ENCODE peak calls at places on chromosomes 4 and X, in nine cellular contexts. G is H9; Q is fibroblast of pulmonary artery; L is brain microvascular endothelial cell; H is T-cell; T is EH; B is activated CD4-positive, CD25-positive, alpha-beta regulatory T cell; W is H7; N is HCEC 1CT. M is an unnamed sample.

GRCh38 chr4:25065451-25065850 is 34.7 kb upstream of the LGI2 start:
- DNase-seq in N (no peak), Q (no peak), L (no peak), T (no peak), B (no peak), G (no peak), H (no peak), W (no peak), M (no peak)

GRCh38 chrX:48597353-48598264 is at the start of gene WDR13:
- DNase-seq in H (peak; percentile 87), T (peak; percentile 94), Q (peak; percentile 97), W (peak; percentile 93), G (peak; percentile 92), L (peak; percentile 92), N (peak; percentile 87), B (peak; percentile 77), M (peak; percentile 98)

GRCh38 chr4:174314770-174315169 is 31.1 kb downstream of the CEP44 start:
- DNase-seq in B (no peak), W (no peak), T (peak; percentile 71), Q (peak; percentile 5), L (peak; percentile 42), N (peak; percentile 80), H (no peak), G (peak; percentile 44), M (peak; percentile 26)

GRCh38 chr4:48187813-48188212 is 53.8 kb upstream of the TXK start:
- DNase-seq in Q (no peak), L (no peak), N (no peak), H (no peak), W (no peak), T (no peak), G (no peak), B (no peak), M (no peak)

GRCh38 chr4:41541697-41542096 is 3.7 kb downstream of the LIMCH1 start:
- DNase-seq in H (no peak), L (no peak), G (no peak), W (no peak), B (no peak), T (peak; percentile 48), Q (peak; percentile 48), N (no peak), M (peak; percentile 50)

GRCh38 chr4:56302775-56303174 is 84.5 kb downstream of the AASDH start:
- DNase-seq in G (no peak), B (no peak), W (no peak), T (peak; percentile 17), L (no peak), H (no peak), Q (no peak), N (no peak), M (no peak)

GRCh38 chr4:129926936-129927335 is 831.0 kb downstream of the C4orf33 start:
- DNase-seq in Q (peak; percentile 1), W (no peak), T (no peak), L (no peak), N (peak; percentile 35), B (no peak), G (no peak), H (no peak), M (no peak)

GRCh38 chrX:33195698-33196097 is 15.7 kb downstream of the DMD start:
- DNase-seq in N (peak; percentile 45), G (no peak), B (no peak), Q (no peak), W (no peak), T (no peak), H (no peak), L (no peak), M (no peak)

GRCh38 chrX:119466970-119467369 is 1.3 kb upstream of the SLC25A5 start:
- DNase-seq in W (no peak), N (no peak), B (no peak), Q (no peak), H (no peak), L (no peak), T (no peak), G (no peak), M (no peak)

GRCh38 chr4:138977525-138977924 is 38.1 kb upstream of the NOCT start:
- DNase-seq in L (no peak), N (no peak), Q (no peak), W (peak; percentile 34), T (no peak), G (peak; percentile 38), B (no peak), H (no peak), M (peak; percentile 10)

GRCh38 chrX:43423876-43424275 is 232.2 kb upstream of the MAOA start:
- DNase-seq in H (no peak), B (no peak), Q (no peak), T (no peak), W (no peak), G (no peak), N (no peak), L (no peak), M (no peak)

GRCh38 chr4:71907782-71908181 is 123.9 kb upstream of the GC start:
- DNase-seq in W (no peak), Q (no peak), B (no peak), L (no peak), N (no peak), T (no peak), H (no peak), G (no peak), M (no peak)

GRCh38 chr4:37715889-37716402 is 29.8 kb upstream of the RELL1 start:
- DNase-seq in Q (peak; percentile 49), W (no peak), L (no peak), H (no peak), T (no peak), N (peak; percentile 23), G (no peak), B (no peak), M (no peak)

GRCh38 chr4:100348472-100348871 is 158.2 kb upstream of the DDIT4L start:
- DNase-seq in H (no peak), W (no peak), N (peak; percentile 69), G (no peak), L (peak; percentile 94), Q (peak; percentile 90), T (peak; percentile 57), B (no peak), M (no peak)

GRCh38 chrX:72125331-72126047 is 6.2 kb downstream of the RTL5 start:
- DNase-seq in H (no peak), B (no peak), N (no peak), Q (no peak), G (no peak), T (no peak), W (no peak), L (no peak), M (no peak)

GRCh38 chr4:137768881-137769280 is 236.6 kb upstream of the PCDH18 start:
- DNase-seq in Q (peak; percentile 26), T (no peak), W (no peak), H (no peak), N (no peak), B (no peak), G (no peak), L (no peak), M (no peak)

GRCh38 chr4:113436360-113436759 is 325.2 kb downstream of the CAMK2D start:
- DNase-seq in H (no peak), Q (peak; percentile 89), B (no peak), G (no peak), W (no peak), T (peak; percentile 90), N (peak; percentile 62), L (peak; percentile 75), M (no peak)

GRCh38 chr4:152997771-152998487 is 61.8 kb downstream of the FHDC1 start:
- DNase-seq in Q (no peak), L (no peak), G (no peak), N (no peak), H (no peak), B (no peak), W (no peak), T (no peak), M (no peak)

GRCh38 chr4:156829194-156829593 is 142.4 kb downstream of the PDGFC start:
- DNase-seq in G (no peak), Q (peak; percentile 71), L (no peak), T (peak; percentile 30), B (no peak), H (no peak), N (peak; percentile 28), W (no peak), M (no peak)

GRCh38 chrX:107429090-107429489 is 20.4 kb upstream of the FRMPD3 start:
- DNase-seq in H (no peak), W (no peak), Q (peak; percentile 42), B (no peak), G (peak; percentile 67), T (peak; percentile 32), L (no peak), N (no peak), M (peak; percentile 50)

GRCh38 chrX:46791927-46792825 is 33.3 kb upstream of the SLC9A7 start:
- DNase-seq in H (no peak), W (peak; percentile 17), G (peak; percentile 52), T (peak; percentile 93), B (no peak), L (peak; percentile 91), Q (peak; percentile 91), N (peak; percentile 87), M (peak; percentile 54)

GRCh38 chrX:40418413-40419195 is 162.2 kb upstream of the ATP6AP2 start:
- DNase-seq in B (no peak), L (no peak), W (no peak), Q (no peak), T (no peak), N (no peak), H (no peak), G (no peak), M (peak; percentile 41)

GRCh38 chr4:44632089-44632488 is 19.3 kb downstream of the YIPF7 start:
- DNase-seq in G (no peak), L (no peak), N (no peak), T (no peak), B (no peak), W (no peak), H (no peak), Q (peak; percentile 1), M (no peak)

GRCh38 chr4:138181288-138181687 is 60.9 kb downstream of the SLC7A11 start:
- DNase-seq in Q (peak; percentile 75), H (no peak), N (no peak), G (no peak), B (no peak), L (no peak), W (no peak), T (no peak), M (no peak)

GRCh38 chrX:149515954-149516602 is 11.0 kb upstream of the IDS start:
- DNase-seq in Q (no peak), L (no peak), T (no peak), G (no peak), N (no peak), W (no peak), B (no peak), H (no peak), M (no peak)

GRCh38 chrX:54473993-54474859 is 21.8 kb downstream of the FGD1 start:
- DNase-seq in G (no peak), B (no peak), L (no peak), N (no peak), T (no peak), Q (no peak), H (no peak), W (no peak), M (no peak)

GRCh38 chr4:122005064-122005755 is 53.4 kb upstream of the TRPC3 start:
- DNase-seq in W (no peak), H (no peak), G (no peak), N (peak; percentile 68), L (peak; percentile 56), Q (peak; percentile 16), B (no peak), T (peak; percentile 75), M (no peak)

GRCh38 chrX:68433155-68433980 is at the start of gene OPHN1:
- DNase-seq in Q (peak; percentile 78), W (peak; percentile 80), G (peak; percentile 82), L (peak; percentile 69), N (peak; percentile 82), T (peak; percentile 85), H (no peak), B (no peak), M (peak; percentile 95)

GRCh38 chr4:168605411-168605810 is 108.6 kb downstream of the PALLD start:
- DNase-seq in H (no peak), Q (peak; percentile 64), L (peak; percentile 80), W (no peak), G (no peak), N (peak; percentile 37), T (peak; percentile 71), B (no peak), M (peak; percentile 55)

GRCh38 chr4:138562544-138562961 is 320.4 kb upstream of the SLC7A11 start:
- DNase-seq in L (peak; percentile 73), G (no peak), T (peak; percentile 84), B (no peak), N (no peak), W (no peak), H (no peak), Q (peak; percentile 71), M (no peak)

GRCh38 chrX:80578518-80579105 is 158.4 kb downstream of the TENT5D start:
- DNase-seq in G (no peak), T (peak; percentile 2), N (peak; percentile 4), Q (peak; percentile 37), B (no peak), H (no peak), L (no peak), W (peak; percentile 33), M (no peak)

M was measured in ELF-1.